ENCODE peak calls at places on chromosomes 12 and 14, in six cellular contexts. T is kidney epithelial cell, Y is psoas muscle, S is adrenal gland, C is spleen, E is IMR-90. U is an unnamed sample.

GRCh38 chr12:110228756-110229155 is 52.3 kb upstream of the ATP2A2 start:
- DNase-seq in T (no peak), Y (no peak), S (no peak), C (no peak), E (no peak), U (no peak)

GRCh38 chr14:30211326-30211725 is 283.7 kb upstream of the PRKD1 start:
- DNase-seq in T (no peak), Y (no peak), S (no peak), C (no peak), E (peak), U (no peak)

GRCh38 chr12:100733817-100734593 is 60.6 kb upstream of the ANO4 start:
- DNase-seq in T (no peak), Y (no peak), S (no peak), C (no peak), E (peak), U (no peak)

GRCh38 chr12:50222275-50222783 is 55.2 kb upstream of the CERS5 start:
- DNase-seq in T (no peak), Y (no peak), S (peak), C (no peak), E (peak), U (peak)

GRCh38 chr12:7107181-7108041 is 1.6 kb downstream of the C1RL start:
- DNase-seq in T (no peak), Y (no peak), S (no peak), C (no peak), E (no peak), U (no peak)

GRCh38 chr14:24904533-24904932 is 145.4 kb downstream of the STXBP6 start:
- DNase-seq in T (no peak), Y (no peak), S (no peak), C (no peak), E (no peak), U (no peak)

GRCh38 chr12:41917827-41918445 is 226.7 kb downstream of the GXYLT1 start:
- DNase-seq in T (no peak), Y (no peak), S (peak), C (no peak), E (no peak), U (no peak)

GRCh38 chr12:82948462-82948861 is 261.8 kb downstream of the TMTC2 start:
- DNase-seq in T (no peak), Y (no peak), S (no peak), C (no peak), E (no peak), U (no peak)

GRCh38 chr14:90632451-90632850 is 183.8 kb downstream of the TTC7B start:
- DNase-seq in T (no peak), Y (no peak), S (no peak), C (no peak), E (peak), U (no peak)

GRCh38 chr12:88720785-88721650 is 140.7 kb upstream of the KITLG start:
- DNase-seq in T (no peak), Y (no peak), S (no peak), C (no peak), E (no peak), U (no peak)

GRCh38 chr12:8078916-8079315 is 3.2 kb upstream of the NECAP1 start:
- DNase-seq in T (no peak), Y (no peak), S (no peak), C (no peak), E (no peak), U (no peak)

GRCh38 chr12:127083028-127083949 is 1183.7 kb upstream of the TMEM132C start:
- DNase-seq in T (peak), Y (no peak), S (no peak), C (no peak), E (peak), U (peak)

GRCh38 chr12:106845910-106846309 is 71.4 kb downstream of the RIC8B start:
- DNase-seq in T (no peak), Y (no peak), S (no peak), C (no peak), E (no peak), U (no peak)

GRCh38 chr12:122393822-122394221 is 28.6 kb downstream of the CLIP1 start:
- DNase-seq in T (no peak), Y (no peak), S (no peak), C (no peak), E (no peak), U (no peak)

GRCh38 chr14:88882236-88882635 is 57.8 kb downstream of the TTC8 start:
- DNase-seq in T (no peak), Y (no peak), S (no peak), C (no peak), E (peak), U (no peak)

GRCh38 chr12:3207858-3208257 is 130.7 kb downstream of the TSPAN9 start:
- DNase-seq in T (no peak), Y (no peak), S (no peak), C (no peak), E (no peak), U (no peak)
- TF ChIP-seq CTCF in T (peak), Y (no peak), S (no peak), C (no peak), E (peak), U (peak)

GRCh38 chr12:19234991-19235876 is 105.7 kb downstream of the PLEKHA5 start:
- DNase-seq in T (no peak), Y (no peak), S (no peak), C (no peak), E (peak), U (no peak)

GRCh38 chr12:19236656-19237055 is 107.1 kb downstream of the PLEKHA5 start:
- DNase-seq in T (no peak), Y (no peak), S (no peak), C (no peak), E (peak), U (no peak)

GRCh38 chr12:19239616-19240234 is 110.2 kb downstream of the PLEKHA5 start:
- DNase-seq in T (no peak), Y (no peak), S (no peak), C (no peak), E (peak), U (no peak)

GRCh38 chr12:19239046-19239445 is 109.5 kb downstream of the PLEKHA5 start:
- DNase-seq in T (no peak), Y (no peak), S (no peak), C (no peak), E (no peak), U (no peak)

GRCh38 chr12:19238520-19238919 is 109.0 kb downstream of the PLEKHA5 start:
- DNase-seq in T (no peak), Y (no peak), S (no peak), C (no peak), E (no peak), U (no peak)
- H3K4me3 ChIP-seq in T (no peak), Y (no peak), S (no peak), C (no peak), E (no peak), U (no peak)

GRCh38 chr14:66003082-66003740 is 483.0 kb upstream of the CCDC196 start:
- DNase-seq in T (no peak), Y (no peak), S (no peak), C (no peak), E (no peak), U (no peak)

GRCh38 chr14:66000771-66001170 is 485.4 kb upstream of the CCDC196 start:
- DNase-seq in T (no peak), Y (no peak), S (no peak), C (no peak), E (no peak), U (no peak)

GRCh38 chr14:66001356-66001755 is 484.8 kb upstream of the CCDC196 start:
- DNase-seq in T (no peak), Y (no peak), S (no peak), C (no peak), E (no peak), U (no peak)

GRCh38 chr14:65997350-65997749 is 488.8 kb upstream of the CCDC196 start:
- DNase-seq in T (no peak), Y (no peak), S (no peak), C (no peak), E (no peak), U (no peak)

GRCh38 chr14:65999865-66000264 is 486.3 kb upstream of the CCDC196 start:
- DNase-seq in T (no peak), Y (no peak), S (no peak), C (no peak), E (no peak), U (no peak)
- TF ChIP-seq CTCF in T (no peak), Y (no peak), S (no peak), C (no peak), E (no peak), U (no peak)

DNA sequence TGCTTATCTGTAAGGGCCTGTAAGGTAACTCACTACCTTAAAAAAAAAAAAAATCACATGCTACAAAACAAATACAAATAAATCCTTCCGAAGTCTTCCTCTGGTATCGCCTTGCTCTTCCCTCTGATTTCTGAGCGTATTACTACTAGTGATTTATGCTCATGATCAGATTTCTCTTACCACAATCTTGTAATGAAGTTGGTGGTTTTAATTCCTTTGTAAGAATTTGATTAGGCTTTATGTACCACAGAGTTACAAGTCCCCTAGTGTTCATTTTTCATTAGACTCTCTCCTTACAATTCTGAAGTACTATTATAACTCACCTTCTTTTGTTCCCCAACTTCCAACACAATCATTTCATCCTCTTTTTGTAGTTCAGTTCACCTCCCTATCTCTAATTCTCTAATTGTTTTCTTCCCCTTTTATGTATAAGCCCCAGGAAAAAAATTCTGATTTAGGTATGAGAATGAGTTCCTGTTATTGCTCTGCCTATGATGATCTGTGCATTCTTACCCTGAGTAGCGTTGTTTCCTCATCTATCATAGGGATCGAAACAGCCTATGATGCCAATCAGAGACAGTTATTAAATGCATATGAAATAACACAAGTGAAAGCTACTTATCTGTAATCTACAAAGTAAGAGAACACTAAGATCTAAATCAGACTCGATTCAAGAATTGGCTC is 81.5 kb downstream of the EPS8 start:
- DNase-seq in T (no peak), Y (no peak), S (no peak), C (no peak), E (no peak), U (no peak)
- H3K4me3 ChIP-seq in T (no peak), Y (no peak), S (no peak), C (no peak), E (no peak), U (no peak)

DNA sequence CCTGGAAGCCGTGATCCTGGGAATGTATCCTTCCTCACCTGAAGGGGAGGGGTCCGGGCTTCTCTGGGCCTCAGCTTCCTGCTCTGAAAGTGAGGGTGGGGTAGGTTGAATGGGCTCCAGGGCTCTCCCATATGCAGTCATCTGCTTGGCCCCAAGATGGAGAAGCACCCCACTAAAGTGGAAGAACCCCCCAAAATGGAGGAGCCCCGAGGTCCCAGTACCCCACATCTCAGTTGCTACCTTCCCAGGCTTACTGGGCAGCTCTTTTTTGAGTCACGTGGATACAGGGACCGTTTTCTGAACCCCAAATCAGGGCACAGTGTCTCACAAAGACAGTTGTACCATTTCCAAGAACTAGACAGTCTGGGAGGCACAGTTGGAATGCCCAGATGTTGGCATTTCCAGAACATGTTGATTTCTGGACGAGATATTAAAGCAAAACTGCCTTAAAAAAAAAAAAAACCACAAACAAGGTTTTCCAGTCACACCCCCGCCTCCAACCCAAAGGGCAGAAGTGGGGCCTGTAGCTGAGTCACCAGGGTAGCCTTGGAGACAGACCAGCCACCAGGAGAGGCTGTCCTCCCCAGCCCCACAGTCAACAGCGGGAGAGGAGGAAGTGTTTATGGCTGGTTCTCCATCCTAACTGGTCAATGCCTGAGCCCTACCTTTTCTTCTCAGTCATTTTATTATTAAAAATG is 12.1 kb downstream of the VASH1 start:
- DNase-seq in T (peak), Y (peak), S (peak), C (peak), E (peak), U (peak)
- TF ChIP-seq CTCF in T (no peak), Y (no peak), S (no peak), C (no peak), E (peak), U (no peak)